ENCODE peak calls at places on chromosomes 13 and 19, in seven cellular contexts. S is HepG2, U is endothelial cell of umbilical vein, L is HCT116, R is GM12878, Y is K562, G is H1. Z is an unnamed sample.

GRCh38 chr13:47226516-47226915 is 329.7 kb upstream of the HTR2A start:
- DNase-seq in S (no peak), U (no peak), L (no peak), R (no peak), Y (no peak), G (no peak), Z (no peak)

GRCh38 chr19:3671680-3672574 is 28.3 kb downstream of the PIP5K1C start:
- DNase-seq in S (no peak), U (peak), L (no peak), R (no peak), Y (peak), G (no peak), Z (no peak)

GRCh38 chr19:21751379-21751778 is 16.0 kb downstream of the ZNF100 start:
- DNase-seq in S (peak), U (no peak), L (no peak), R (no peak), Y (no peak), G (no peak), Z (no peak)

GRCh38 chr19:43432866-43433673 is 18.4 kb downstream of the TEX101 start:
- DNase-seq in S (peak), U (peak), L (peak), R (no peak), Y (peak), G (peak), Z (peak)

GRCh38 chr19:28883241-28883693 is 329.7 kb downstream of the UQCRFS1 start:
- DNase-seq in S (no peak), U (no peak), L (no peak), R (no peak), Y (no peak), G (no peak), Z (peak)

GRCh38 chr13:98446234-98446621 is 130.7 kb downstream of the STK24 start:
- DNase-seq in S (no peak), U (no peak), L (no peak), R (no peak), Y (no peak), G (no peak), Z (no peak)

GRCh38 chr13:46022476-46022875 is 30.1 kb downstream of the ZC3H13 start:
- DNase-seq in S (no peak), U (no peak), L (no peak), R (no peak), Y (no peak), G (no peak), Z (no peak)

GRCh38 chr13:112774829-112775565 is 85.2 kb downstream of the ATP11A start:
- DNase-seq in S (no peak), U (no peak), L (no peak), R (no peak), Y (no peak), G (no peak), Z (no peak)

GRCh38 chr13:77150651-77151050 is 123.7 kb upstream of the FBXL3 start:
- DNase-seq in S (no peak), U (no peak), L (no peak), R (no peak), Y (no peak), G (no peak), Z (no peak)

GRCh38 chr13:29594710-29595379 is 643 bp downstream of the SLC7A1 start:
- DNase-seq in S (no peak), U (peak), L (no peak), R (no peak), Y (peak), G (no peak), Z (peak)

GRCh38 chr19:40465025-40465780 is at the start of gene BLVRB:
- DNase-seq in S (peak), U (no peak), L (no peak), R (no peak), Y (no peak), G (no peak), Z (peak)

GRCh38 chr13:75581874-75582640 is 32.5 kb downstream of the UCHL3 start:
- DNase-seq in S (no peak), U (no peak), L (no peak), R (no peak), Y (no peak), G (no peak), Z (no peak)

GRCh38 chr19:17107546-17108452 is 32.2 kb downstream of the MYO9B start:
- DNase-seq in S (peak), U (peak), L (peak), R (no peak), Y (no peak), G (no peak), Z (no peak)

GRCh38 chr19:30001794-30002193 is 59.8 kb downstream of the URI1 start:
- DNase-seq in S (peak), U (peak), L (no peak), R (no peak), Y (peak), G (no peak), Z (no peak)

GRCh38 chr19:18879579-18880373 is 16.2 kb downstream of the CERS1 start:
- DNase-seq in S (no peak), U (peak), L (peak), R (no peak), Y (peak), G (peak), Z (peak)

GRCh38 chr19:5578094-5578846 is 10.5 kb upstream of the TINCR start:
- DNase-seq in S (peak), U (peak), L (no peak), R (no peak), Y (peak), G (peak), Z (peak)

GRCh38 chr19:43694553-43694952 is 21.3 kb upstream of the IRGC start:
- DNase-seq in S (no peak), U (no peak), L (no peak), R (no peak), Y (no peak), G (no peak), Z (no peak)

GRCh38 chr19:37074111-37074510 is 4.1 kb upstream of the ZNF420 start:
- DNase-seq in S (no peak), U (no peak), L (no peak), R (no peak), Y (no peak), G (no peak), Z (no peak)

GRCh38 chr19:19205416-19206410 is 2.5 kb upstream of the NR2C2AP start:
- DNase-seq in S (no peak), U (no peak), L (no peak), R (no peak), Y (no peak), G (no peak), Z (no peak)

GRCh38 chr19:15112385-15112784 is 5.2 kb downstream of the SYDE1 start:
- DNase-seq in S (peak), U (no peak), L (peak), R (no peak), Y (peak), G (peak), Z (peak)

GRCh38 chr13:44394649-44395048 is 21.0 kb downstream of the SERP2 start:
- DNase-seq in S (no peak), U (no peak), L (no peak), R (no peak), Y (no peak), G (no peak), Z (no peak)

GRCh38 chr13:99269627-99270252 is 11.6 kb upstream of the GPR18 start:
- DNase-seq in S (peak), U (peak), L (peak), R (no peak), Y (peak), G (no peak), Z (peak)

GRCh38 chr13:100392709-100393630 is 195.6 kb downstream of the GGACT start:
- DNase-seq in S (peak), U (peak), L (peak), R (peak), Y (peak), G (no peak), Z (peak)
- H3K4me3 ChIP-seq in S (no peak), U (no peak), L (no peak), R (no peak), Y (no peak), G (no peak), Z (no peak)

GRCh38 chr19:42246869-42247630 is 4.6 kb upstream of the GSK3A start:
- DNase-seq in S (no peak), U (no peak), L (no peak), R (no peak), Y (peak), G (no peak), Z (no peak)
- TF ChIP-seq POLR2AphosphoS5 in S (peak), U (peak), L (no peak), R (no peak), Y (no peak), G (no peak), Z (no peak)

GRCh38 chr13:31807090-31807541 is 67.8 kb downstream of the RXFP2 start:
- DNase-seq in S (no peak), U (no peak), L (no peak), R (no peak), Y (no peak), G (no peak), Z (no peak)
- H2AFZ ChIP-seq in S (no peak), U (no peak), L (no peak), R (no peak), Y (no peak), G (no peak), Z (no peak)

DNA sequence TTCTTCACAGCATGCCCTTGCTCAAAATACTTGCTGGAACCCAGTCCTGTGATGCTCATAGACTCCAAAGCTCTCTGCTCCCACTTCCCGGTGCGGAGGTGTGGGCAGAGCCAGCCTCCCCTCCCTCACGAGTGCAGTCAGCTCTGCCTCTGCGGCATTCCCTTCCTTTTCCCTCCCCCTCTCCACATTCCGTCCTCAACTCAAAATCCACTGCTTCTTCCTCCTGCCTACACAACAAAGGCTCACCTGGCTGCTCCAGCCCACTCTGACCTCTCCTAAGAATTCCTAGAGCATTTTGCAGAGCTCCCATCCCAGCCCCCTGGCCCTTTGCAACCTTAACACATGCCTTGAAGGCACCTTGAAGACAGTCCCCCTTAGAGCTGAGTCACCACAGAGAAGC is 527.9 kb downstream of the MYO16 start:
- DNase-seq in S (no peak), U (no peak), L (no peak), R (no peak), Y (no peak), G (no peak), Z (peak)
- H3K4me3 ChIP-seq in S (no peak), U (no peak), L (no peak), R (no peak), Y (no peak), G (no peak), Z (no peak)